ENCODE peak calls at places on chromosome 14, in eight cellular contexts. One of them, this sample, is unnamed. For H3K9me3 and H3K4me1, the result is how much of the 10 kb centered on the place peaks cover.

GRCh38 chr14:104202259-104203070 is 64.1 kb downstream of the KIF26A start:
- DNase-seq in Caco-2: no peak
- DNase-seq in H9: no peak
- DNase-seq in left ventricle myocardium inferior: no peak
- DNase-seq in stomach: peak
- DNase-seq in lung: peak
- DNase-seq in CD8-positive, alpha-beta T cell: no peak
- DNase-seq in A549: no peak
- DNase-seq in this sample: no peak

GRCh38 chr14:44444454-44444853 is 62.6 kb downstream of the FSCB start:
- DNase-seq in Caco-2: no peak
- DNase-seq in H9: no peak
- DNase-seq in left ventricle myocardium inferior: no peak
- DNase-seq in stomach: no peak
- DNase-seq in lung: no peak
- DNase-seq in CD8-positive, alpha-beta T cell: no peak
- DNase-seq in A549: no peak
- DNase-seq in this sample: no peak

GRCh38 chr14:100237735-100238418 is 1.1 kb upstream of the YY1 start:
- DNase-seq in Caco-2: peak
- DNase-seq in H9: peak
- DNase-seq in left ventricle myocardium inferior: peak
- DNase-seq in stomach: peak
- DNase-seq in lung: peak
- DNase-seq in CD8-positive, alpha-beta T cell: peak
- DNase-seq in A549: peak
- DNase-seq in this sample: peak

GRCh38 chr14:60328588-60328987 is 79.6 kb downstream of the PPM1A start:
- DNase-seq in Caco-2: no peak
- DNase-seq in H9: peak
- DNase-seq in left ventricle myocardium inferior: no peak
- DNase-seq in stomach: no peak
- DNase-seq in lung: no peak
- DNase-seq in CD8-positive, alpha-beta T cell: no peak
- DNase-seq in A549: no peak
- DNase-seq in this sample: no peak

GRCh38 chr14:70401643-70402042 is 15.2 kb downstream of the SYNJ2BP start:
- DNase-seq in Caco-2: no peak
- DNase-seq in H9: no peak
- DNase-seq in left ventricle myocardium inferior: no peak
- DNase-seq in stomach: no peak
- DNase-seq in lung: no peak
- DNase-seq in CD8-positive, alpha-beta T cell: no peak
- DNase-seq in A549: no peak
- DNase-seq in this sample: no peak

GRCh38 chr14:76195003-76195402 is 43.3 kb downstream of the GPATCH2L start:
- DNase-seq in Caco-2: no peak
- DNase-seq in H9: no peak
- DNase-seq in left ventricle myocardium inferior: no peak
- DNase-seq in stomach: no peak
- DNase-seq in lung: no peak
- DNase-seq in CD8-positive, alpha-beta T cell: no peak
- DNase-seq in A549: no peak
- DNase-seq in this sample: no peak

GRCh38 chr14:78491015-78491414 is 320.8 kb downstream of the NRXN3 start:
- DNase-seq in Caco-2: no peak
- DNase-seq in H9: no peak
- DNase-seq in left ventricle myocardium inferior: no peak
- DNase-seq in stomach: no peak
- DNase-seq in lung: no peak
- DNase-seq in CD8-positive, alpha-beta T cell: no peak
- DNase-seq in A549: no peak
- DNase-seq in this sample: no peak

GRCh38 chr14:91058017-91058675 is 2.3 kb downstream of the RPS6KA5 start:
- DNase-seq in Caco-2: no peak
- DNase-seq in H9: no peak
- DNase-seq in left ventricle myocardium inferior: no peak
- DNase-seq in stomach: no peak
- DNase-seq in lung: no peak
- DNase-seq in CD8-positive, alpha-beta T cell: no peak
- DNase-seq in A549: no peak
- DNase-seq in this sample: no peak

GRCh38 chr14:105126970-105127307 is 41.6 kb downstream of the JAG2 start:
- DNase-seq in Caco-2: no peak
- DNase-seq in H9: no peak
- DNase-seq in left ventricle myocardium inferior: no peak
- DNase-seq in stomach: peak
- DNase-seq in lung: no peak
- DNase-seq in CD8-positive, alpha-beta T cell: peak
- DNase-seq in A549: no peak
- DNase-seq in this sample: no peak

GRCh38 chr14:48575772-48576171 is 900.4 kb upstream of the MDGA2 start:
- DNase-seq in Caco-2: no peak
- DNase-seq in H9: peak
- DNase-seq in left ventricle myocardium inferior: no peak
- DNase-seq in stomach: no peak
- DNase-seq in lung: no peak
- DNase-seq in CD8-positive, alpha-beta T cell: no peak
- DNase-seq in A549: no peak
- DNase-seq in this sample: no peak

GRCh38 chr14:53333809-53334208 is 180.7 kb upstream of the DDHD1 start:
- DNase-seq in Caco-2: no peak
- DNase-seq in H9: no peak
- DNase-seq in left ventricle myocardium inferior: no peak
- DNase-seq in stomach: no peak
- DNase-seq in lung: no peak
- DNase-seq in CD8-positive, alpha-beta T cell: no peak
- DNase-seq in A549: no peak
- DNase-seq in this sample: no peak

GRCh38 chr14:65249471-65250161 is 147.3 kb upstream of the MAX start:
- DNase-seq in Caco-2: no peak
- DNase-seq in H9: no peak
- DNase-seq in left ventricle myocardium inferior: no peak
- DNase-seq in stomach: no peak
- DNase-seq in lung: no peak
- DNase-seq in CD8-positive, alpha-beta T cell: no peak
- DNase-seq in A549: no peak
- DNase-seq in this sample: no peak

GRCh38 chr14:96263347-96264199 is 7.6 kb downstream of the BDKRB1 start:
- DNase-seq in Caco-2: no peak
- DNase-seq in H9: no peak
- DNase-seq in left ventricle myocardium inferior: no peak
- DNase-seq in stomach: no peak
- DNase-seq in lung: no peak
- DNase-seq in CD8-positive, alpha-beta T cell: no peak
- DNase-seq in A549: no peak
- DNase-seq in this sample: no peak

GRCh38 chr14:65096323-65097089 is 5.8 kb downstream of the MAX start:
- DNase-seq in Caco-2: no peak
- DNase-seq in H9: no peak
- DNase-seq in left ventricle myocardium inferior: no peak
- DNase-seq in stomach: peak
- DNase-seq in lung: no peak
- DNase-seq in CD8-positive, alpha-beta T cell: no peak
- DNase-seq in A549: no peak
- DNase-seq in this sample: no peak

GRCh38 chr14:35050652-35051051 is 4.6 kb downstream of the FAM177A1 start:
- DNase-seq in Caco-2: no peak
- DNase-seq in H9: no peak
- DNase-seq in left ventricle myocardium inferior: no peak
- DNase-seq in stomach: no peak
- DNase-seq in lung: no peak
- DNase-seq in CD8-positive, alpha-beta T cell: no peak
- DNase-seq in A549: peak
- DNase-seq in this sample: peak

GRCh38 chr14:61647704-61648103 is 47.6 kb upstream of the HIF1A start:
- DNase-seq in Caco-2: no peak
- DNase-seq in H9: no peak
- DNase-seq in left ventricle myocardium inferior: no peak
- DNase-seq in stomach: no peak
- DNase-seq in lung: no peak
- DNase-seq in CD8-positive, alpha-beta T cell: no peak
- DNase-seq in A549: no peak
- DNase-seq in this sample: no peak

GRCh38 chr14:58072288-58073071 is 79.5 kb downstream of the ARMH4 start:
- DNase-seq in Caco-2: peak
- DNase-seq in H9: peak
- DNase-seq in left ventricle myocardium inferior: no peak
- DNase-seq in stomach: peak
- DNase-seq in lung: peak
- DNase-seq in CD8-positive, alpha-beta T cell: no peak
- DNase-seq in A549: peak
- DNase-seq in this sample: peak

GRCh38 chr14:90191154-90191553 is 65.2 kb upstream of the PSMC1 start:
- DNase-seq in Caco-2: no peak
- DNase-seq in H9: no peak
- DNase-seq in left ventricle myocardium inferior: no peak
- DNase-seq in stomach: peak
- DNase-seq in lung: no peak
- DNase-seq in CD8-positive, alpha-beta T cell: no peak
- DNase-seq in A549: no peak
- DNase-seq in this sample: no peak

DNA sequence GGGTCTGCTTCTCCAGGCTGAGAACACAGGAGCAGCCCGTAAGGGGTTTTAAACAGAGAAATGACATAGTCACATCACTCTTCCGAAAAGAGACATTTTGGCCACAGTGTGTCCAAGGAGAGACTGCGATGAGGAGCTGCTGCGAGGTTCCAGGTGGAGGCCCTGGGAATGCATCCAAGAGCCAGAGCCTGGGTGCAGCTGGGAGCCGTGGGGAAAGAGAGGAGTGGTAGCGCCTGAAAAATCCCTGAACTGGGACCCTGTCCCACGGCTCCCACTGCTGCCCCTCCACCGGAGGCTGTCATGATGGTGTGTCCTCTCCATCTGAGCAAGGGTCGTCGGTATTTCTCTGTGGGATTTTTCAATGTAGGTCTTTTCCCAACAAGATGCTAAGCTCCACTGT is 146.9 kb downstream of the BCL11B start:
- DNase-seq in Caco-2: no peak
- DNase-seq in H9: no peak
- DNase-seq in left ventricle myocardium inferior: no peak
- DNase-seq in stomach: peak
- DNase-seq in lung: peak
- DNase-seq in CD8-positive, alpha-beta T cell: peak
- DNase-seq in A549: no peak
- DNase-seq in this sample: no peak
- TF ChIP-seq CTCF in Caco-2: no peak
- TF ChIP-seq CTCF in H9: no peak
- TF ChIP-seq CTCF in left ventricle myocardium inferior: no peak
- TF ChIP-seq CTCF in stomach: no peak
- TF ChIP-seq CTCF in lung: no peak
- TF ChIP-seq CTCF in CD8-positive, alpha-beta T cell: no peak
- TF ChIP-seq CTCF in A549: no peak
- TF ChIP-seq CTCF in this sample: no peak

DNA sequence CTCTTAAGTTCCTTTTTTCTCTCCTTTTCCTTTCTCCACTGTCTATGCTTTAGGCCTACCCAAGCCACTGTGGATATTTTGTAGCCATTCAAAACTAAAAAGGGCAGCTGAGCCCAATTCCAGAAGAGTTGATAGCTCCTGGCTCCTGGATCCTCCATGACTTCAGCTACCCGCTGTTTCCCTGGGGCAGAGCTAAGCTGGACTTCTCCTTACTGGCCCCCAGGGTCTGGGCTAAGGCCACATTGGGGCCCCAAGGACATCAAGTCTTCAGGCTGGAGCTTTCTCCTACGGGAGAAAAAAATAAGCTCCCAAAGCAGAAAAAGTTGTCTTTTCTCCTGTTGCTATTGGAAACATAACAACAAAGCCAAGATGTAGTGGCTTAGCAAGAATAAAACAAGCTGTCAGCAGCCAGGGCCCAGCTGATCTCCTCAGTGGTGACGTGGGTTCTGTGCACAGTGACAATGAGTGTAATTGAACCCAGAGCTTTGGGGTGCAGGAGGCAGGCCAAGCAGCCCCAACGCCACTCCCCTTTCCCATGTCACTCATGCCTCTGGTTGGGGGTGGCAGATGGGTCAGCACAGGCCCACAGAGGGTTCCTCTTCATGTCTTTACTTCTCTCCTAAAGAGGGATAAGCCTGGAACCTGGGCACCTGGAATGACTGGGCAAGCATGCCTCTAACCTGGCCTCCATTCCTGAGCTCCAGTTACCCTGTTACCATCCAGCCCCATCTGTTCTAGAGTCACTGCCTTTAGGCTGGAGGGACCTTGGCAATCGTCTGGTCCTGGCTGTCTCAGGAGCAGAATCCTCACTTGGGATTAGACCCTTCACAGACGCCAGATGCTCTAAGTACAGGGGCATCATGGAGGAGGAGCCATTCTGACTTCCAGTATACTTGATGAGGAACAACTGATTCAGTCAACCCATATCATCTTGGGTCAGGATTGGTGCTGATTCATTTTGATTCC is 171.2 kb downstream of the ZFP36L1 start:
- DNase-seq in Caco-2: no peak
- DNase-seq in H9: no peak
- DNase-seq in left ventricle myocardium inferior: peak
- DNase-seq in stomach: no peak
- DNase-seq in lung: no peak
- DNase-seq in CD8-positive, alpha-beta T cell: no peak
- DNase-seq in A549: no peak
- DNase-seq in this sample: peak
- H3K9me3 ChIP-seq in Caco-2: under half
- H3K9me3 ChIP-seq in H9: under half
- H3K9me3 ChIP-seq in left ventricle myocardium inferior: under half
- H3K9me3 ChIP-seq in stomach: under half
- H3K9me3 ChIP-seq in lung: under half
- H3K9me3 ChIP-seq in CD8-positive, alpha-beta T cell: under half
- H3K9me3 ChIP-seq in A549: under half
- H3K9me3 ChIP-seq in this sample: under half

DNA sequence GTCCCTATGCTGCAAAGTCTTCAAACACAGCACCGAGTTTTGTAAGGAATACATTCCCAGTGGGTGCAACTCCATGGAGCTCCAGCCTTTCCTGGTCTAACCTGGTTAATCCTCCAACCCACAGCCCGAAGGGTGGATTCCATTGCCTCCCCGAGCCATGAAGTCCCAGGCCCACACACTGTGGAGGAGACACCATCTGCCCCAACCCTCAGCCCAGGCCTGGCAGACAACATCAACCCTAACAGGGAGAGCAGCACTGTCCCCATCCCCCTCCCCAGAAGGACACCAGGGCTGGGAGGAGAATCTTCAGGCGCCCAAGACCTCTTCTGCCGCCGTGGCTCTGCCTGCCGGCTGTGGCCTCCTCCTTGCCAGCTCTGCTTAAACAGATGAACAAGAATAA is 15.8 kb upstream of the ZFP36L1 start:
- DNase-seq in Caco-2: no peak
- DNase-seq in H9: peak
- DNase-seq in left ventricle myocardium inferior: no peak
- DNase-seq in stomach: no peak
- DNase-seq in lung: no peak
- DNase-seq in CD8-positive, alpha-beta T cell: no peak
- DNase-seq in A549: no peak
- DNase-seq in this sample: no peak
- H3K4me1 ChIP-seq in Caco-2: under half
- H3K4me1 ChIP-seq in H9: under half
- H3K4me1 ChIP-seq in left ventricle myocardium inferior: under half
- H3K4me1 ChIP-seq in stomach: half or more
- H3K4me1 ChIP-seq in lung: under half
- H3K4me1 ChIP-seq in CD8-positive, alpha-beta T cell: under half
- H3K4me1 ChIP-seq in A549: under half
- H3K4me1 ChIP-seq in this sample: under half

GRCh38 chr14:54768501-54768900 is 134.1 kb downstream of the GCH1 start:
- DNase-seq in Caco-2: no peak
- DNase-seq in H9: no peak
- DNase-seq in left ventricle myocardium inferior: no peak
- DNase-seq in stomach: no peak
- DNase-seq in lung: no peak
- DNase-seq in CD8-positive, alpha-beta T cell: no peak
- DNase-seq in A549: no peak
- DNase-seq in this sample: no peak
- TF ChIP-seq CTCF in Caco-2: no peak
- TF ChIP-seq CTCF in H9: no peak
- TF ChIP-seq CTCF in left ventricle myocardium inferior: no peak
- TF ChIP-seq CTCF in stomach: no peak
- TF ChIP-seq CTCF in lung: no peak
- TF ChIP-seq CTCF in CD8-positive, alpha-beta T cell: no peak
- TF ChIP-seq CTCF in A549: no peak
- TF ChIP-seq CTCF in this sample: no peak